ENCODE peak calls at places on chromosomes 2 and 18, in four cellular contexts. P is psoas muscle, N is adrenal gland, Y is GM23338. V is an unnamed sample. For H3K4me1, the result is how much of the 10 kb centered on the place peaks cover.

GRCh38 chr2:48334180-48334579 is 195.8 kb upstream of the STON1 start:
- DNase-seq in Y (no peak), P (no peak), N (no peak), V (no peak)

GRCh38 chr2:178807227-178808008 is at the start of gene TTN:
- DNase-seq in N (no peak), Y (no peak), P (peak), V (no peak)

GRCh38 chr2:58501371-58501770 is 260.2 kb upstream of the FANCL start:
- DNase-seq in N (no peak), Y (no peak), P (no peak), V (no peak)

GRCh38 chr2:217370391-217370790 is 510.5 kb upstream of the TNP1 start:
- DNase-seq in N (no peak), Y (no peak), P (peak), V (no peak)

GRCh38 chr2:233690444-233690843 is 2.2 kb upstream of the UGT1A6 start:
- DNase-seq in N (peak), Y (no peak), P (no peak), V (no peak)

GRCh38 chr18:11860594-11861450 is 9.6 kb downstream of the CHMP1B start:
- DNase-seq in N (no peak), Y (no peak), P (no peak), V (no peak)

GRCh38 chr2:11103984-11104793 is 51.1 kb upstream of the SLC66A3 start:
- DNase-seq in Y (no peak), P (no peak), N (no peak), V (peak)

GRCh38 chr2:216761119-216761518 is 65.8 kb upstream of the IGFBP5 start:
- DNase-seq in P (no peak), Y (no peak), N (no peak), V (no peak)

GRCh38 chr2:6772366-6772710 is 93.4 kb downstream of the CMPK2 start:
- DNase-seq in P (no peak), N (no peak), Y (peak), V (no peak)

GRCh38 chr2:125086313-125087184 is 1061.5 kb downstream of the CNTNAP5 start:
- DNase-seq in Y (no peak), P (no peak), N (no peak), V (no peak)

GRCh38 chr18:36211612-36212065 is 24.3 kb downstream of the MOCOS start:
- DNase-seq in N (no peak), Y (no peak), P (no peak), V (no peak)

GRCh38 chr18:76430636-76431035 is 64.4 kb downstream of the ZNF516 start:
- DNase-seq in Y (no peak), P (no peak), N (no peak), V (no peak)

GRCh38 chr2:67311536-67311935 is 85.6 kb upstream of the ETAA1 start:
- DNase-seq in P (no peak), N (no peak), Y (no peak), V (no peak)

GRCh38 chr2:172095146-172095904 is 7.4 kb downstream of the DLX2 start:
- DNase-seq in N (no peak), Y (peak), P (no peak), V (no peak)

GRCh38 chr2:113080134-113080533 is 12.4 kb downstream of the IL1F10 start:
- DNase-seq in P (no peak), N (peak), Y (peak), V (no peak)

GRCh38 chr2:173231042-173231441 is 123.6 kb upstream of the CDCA7 start:
- DNase-seq in Y (no peak), P (no peak), N (no peak), V (peak)
- H3K27ac ChIP-seq in Y (no peak), P (peak), N (no peak), V (peak)

GRCh38 chr2:152407204-152407721 is 72.3 kb downstream of the FMNL2 start:
- DNase-seq in P (peak), Y (peak), N (peak), V (no peak)

GRCh38 chr2:152409691-152410597 is 75.0 kb downstream of the FMNL2 start:
- DNase-seq in N (peak), P (no peak), Y (no peak), V (no peak)

GRCh38 chr2:152406836-152407161 is 71.8 kb downstream of the FMNL2 start:
- DNase-seq in N (no peak), Y (no peak), P (no peak), V (no peak)

GRCh38 chr2:152407806-152408205 is 72.8 kb downstream of the FMNL2 start:
- DNase-seq in P (no peak), N (no peak), Y (no peak), V (no peak)

GRCh38 chr2:152408260-152408659 is 73.3 kb downstream of the FMNL2 start:
- DNase-seq in Y (no peak), N (no peak), P (no peak), V (no peak)
- H3K4me1 ChIP-seq in Y (half or more), N (half or more), P (half or more), V (half or more)

DNA sequence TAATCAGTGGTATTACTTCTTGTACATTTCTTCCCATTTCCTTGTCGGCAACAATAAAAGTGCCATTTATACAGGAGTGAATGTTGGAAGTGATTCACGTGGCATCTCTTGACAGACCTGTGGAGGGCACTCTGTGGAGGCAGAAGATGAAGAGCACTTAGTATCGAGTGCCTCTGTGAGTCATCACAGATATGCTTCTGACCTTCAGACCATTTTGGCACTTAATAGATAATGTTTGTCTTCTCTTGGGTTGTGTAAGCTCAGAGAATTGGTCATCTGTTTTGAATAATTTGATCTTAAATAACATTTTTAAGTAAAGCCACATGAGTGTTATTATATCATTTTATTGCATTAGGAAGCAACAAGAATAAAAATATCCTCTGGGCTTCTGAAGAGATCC is 305.5 kb downstream of the PTPRM start:
- DNase-seq in P (no peak), Y (no peak), N (peak), V (no peak)
- H3K27ac ChIP-seq in P (no peak), Y (no peak), N (no peak), V (peak)

DNA sequence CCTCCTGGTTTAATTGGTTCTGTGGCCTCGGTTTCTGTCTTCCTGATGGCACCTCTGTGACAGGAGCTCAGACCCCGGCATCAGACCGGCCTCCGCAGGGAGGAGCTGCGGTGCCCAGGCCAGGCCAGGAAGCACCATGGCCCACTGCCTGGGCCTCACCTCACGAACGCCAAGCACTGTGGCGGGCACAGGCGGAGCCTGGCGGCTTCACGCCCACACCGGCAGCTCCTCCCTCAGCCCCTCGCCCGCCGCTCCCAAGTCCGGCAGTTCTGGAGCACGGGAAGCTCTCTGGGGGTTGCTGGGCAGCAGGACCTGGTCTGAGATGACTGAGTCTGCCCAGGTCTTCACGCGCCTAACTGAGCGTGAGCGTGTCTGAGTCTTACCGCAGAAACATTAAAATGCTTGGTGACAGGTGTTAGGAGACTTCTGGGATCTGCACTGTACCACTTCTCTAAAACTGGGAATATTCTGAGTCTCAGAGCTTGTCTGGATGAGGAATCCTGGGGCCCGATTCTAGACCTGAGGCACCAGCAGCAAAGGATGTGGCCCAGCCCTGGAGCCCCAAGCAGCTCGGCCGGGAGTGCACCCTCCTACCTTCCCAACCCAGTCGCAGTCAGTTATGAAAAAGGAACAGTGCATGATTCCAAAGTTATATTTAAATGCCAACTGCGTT is 21.9 kb downstream of the RTP5 start:
- DNase-seq in N (no peak), P (no peak), Y (no peak), V (peak)
- H3K4me1 ChIP-seq in N (under half), P (under half), Y (under half), V (under half)